ENCODE peak calls at places on chromosomes 7 and 10, in five cellular contexts. One of them, this sample, is unnamed.
A peak's percentile ranks its signal among the peaks of the same experiment; 100 is the strongest.

GRCh38 chr10:1634239-1634638 is 103.1 kb downstream of the ADARB2 start:
- DNase-seq in Calu3: no peak
- DNase-seq in cardiac fibroblast: no peak
- DNase-seq in endothelial cell of umbilical vein: no peak
- DNase-seq in bronchial epithelial cell: no peak
- DNase-seq in this sample: no peak

GRCh38 chr7:32215697-32216096 is 145.5 kb upstream of the PDE1C start:
- DNase-seq in bronchial epithelial cell: no peak
- DNase-seq in Calu3: no peak
- DNase-seq in endothelial cell of umbilical vein: no peak
- DNase-seq in cardiac fibroblast: no peak
- DNase-seq in this sample: no peak

GRCh38 chr10:19628767-19629443 is 187.3 kb upstream of the PLXDC2 start:
- DNase-seq in endothelial cell of umbilical vein: no peak
- DNase-seq in bronchial epithelial cell: no peak
- DNase-seq in Calu3: no peak
- DNase-seq in cardiac fibroblast: peak; percentile 12
- DNase-seq in this sample: no peak

GRCh38 chr7:93799750-93800357 is 90.7 kb downstream of the TFPI2 start:
- DNase-seq in endothelial cell of umbilical vein: peak; percentile 43
- DNase-seq in Calu3: no peak
- DNase-seq in bronchial epithelial cell: peak; percentile 42
- DNase-seq in cardiac fibroblast: peak; percentile 56
- DNase-seq in this sample: peak; percentile 34

GRCh38 chr7:24652551-24652950 is 79.3 kb downstream of the PALS2 start:
- DNase-seq in bronchial epithelial cell: no peak
- DNase-seq in endothelial cell of umbilical vein: no peak
- DNase-seq in cardiac fibroblast: no peak
- DNase-seq in Calu3: no peak
- DNase-seq in this sample: no peak

GRCh38 chr10:132497083-132497680 is 40.4 kb upstream of the INPP5A start:
- DNase-seq in Calu3: no peak
- DNase-seq in cardiac fibroblast: no peak
- DNase-seq in bronchial epithelial cell: no peak
- DNase-seq in endothelial cell of umbilical vein: no peak
- DNase-seq in this sample: no peak

GRCh38 chr7:112422842-112423496 is 27.3 kb upstream of the IFRD1 start:
- DNase-seq in cardiac fibroblast: peak; percentile 97
- DNase-seq in bronchial epithelial cell: peak; percentile 88
- DNase-seq in Calu3: peak; percentile 85
- DNase-seq in endothelial cell of umbilical vein: peak; percentile 94
- DNase-seq in this sample: peak; percentile 97

GRCh38 chr10:77070892-77071595 is 566.6 kb downstream of the KCNMA1 start:
- DNase-seq in cardiac fibroblast: no peak
- DNase-seq in bronchial epithelial cell: no peak
- DNase-seq in Calu3: no peak
- DNase-seq in endothelial cell of umbilical vein: no peak
- DNase-seq in this sample: no peak

GRCh38 chr7:24346129-24346528 is 62.1 kb downstream of the NPY start:
- DNase-seq in endothelial cell of umbilical vein: no peak
- DNase-seq in cardiac fibroblast: no peak
- DNase-seq in bronchial epithelial cell: no peak
- DNase-seq in Calu3: no peak
- DNase-seq in this sample: no peak

GRCh38 chr10:132437511-132437910 is 40.5 kb downstream of the PWWP2B start:
- DNase-seq in cardiac fibroblast: no peak
- DNase-seq in Calu3: no peak
- DNase-seq in endothelial cell of umbilical vein: no peak
- DNase-seq in bronchial epithelial cell: no peak
- DNase-seq in this sample: no peak

GRCh38 chr7:132518102-132518838 is 58.0 kb downstream of the PLXNA4 start:
- DNase-seq in Calu3: peak; percentile 17
- DNase-seq in bronchial epithelial cell: peak; percentile 5
- DNase-seq in cardiac fibroblast: no peak
- DNase-seq in endothelial cell of umbilical vein: peak; percentile 14
- DNase-seq in this sample: peak; percentile 28

GRCh38 chr10:79267449-79267848 is 79.8 kb upstream of the PPIF start:
- DNase-seq in cardiac fibroblast: no peak
- DNase-seq in Calu3: no peak
- DNase-seq in endothelial cell of umbilical vein: no peak
- DNase-seq in bronchial epithelial cell: no peak
- DNase-seq in this sample: no peak
- TF ChIP-seq CTCF in cardiac fibroblast: no peak
- TF ChIP-seq CTCF in Calu3: no peak
- TF ChIP-seq CTCF in endothelial cell of umbilical vein: no peak
- TF ChIP-seq CTCF in bronchial epithelial cell: peak; percentile 18
- TF ChIP-seq CTCF in this sample: no peak

DNA sequence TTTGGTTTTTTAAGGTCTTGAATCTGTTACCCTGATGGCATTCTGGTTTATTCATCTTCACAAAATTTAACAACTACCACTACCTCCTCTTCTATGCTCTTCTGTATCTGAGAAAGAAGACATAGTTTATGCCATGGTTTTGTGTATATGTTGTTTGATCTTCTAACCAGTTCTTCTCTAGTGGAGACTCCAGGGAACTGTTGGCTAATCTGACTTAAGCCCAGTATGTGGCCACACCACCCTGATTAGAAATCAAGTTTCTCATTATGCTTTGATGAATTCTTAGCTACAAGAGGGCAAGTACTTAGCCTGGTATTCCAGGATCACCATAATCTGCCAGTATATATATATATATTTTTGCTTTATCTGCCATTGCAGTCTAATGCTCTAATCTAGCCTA is 99.5 kb upstream of the MXI1 start:
- DNase-seq in cardiac fibroblast: no peak
- DNase-seq in bronchial epithelial cell: no peak
- DNase-seq in Calu3: no peak
- DNase-seq in endothelial cell of umbilical vein: no peak
- DNase-seq in this sample: no peak
- TF ChIP-seq CTCF in cardiac fibroblast: no peak
- TF ChIP-seq CTCF in bronchial epithelial cell: no peak
- TF ChIP-seq CTCF in Calu3: no peak
- TF ChIP-seq CTCF in endothelial cell of umbilical vein: no peak
- TF ChIP-seq CTCF in this sample: no peak

DNA sequence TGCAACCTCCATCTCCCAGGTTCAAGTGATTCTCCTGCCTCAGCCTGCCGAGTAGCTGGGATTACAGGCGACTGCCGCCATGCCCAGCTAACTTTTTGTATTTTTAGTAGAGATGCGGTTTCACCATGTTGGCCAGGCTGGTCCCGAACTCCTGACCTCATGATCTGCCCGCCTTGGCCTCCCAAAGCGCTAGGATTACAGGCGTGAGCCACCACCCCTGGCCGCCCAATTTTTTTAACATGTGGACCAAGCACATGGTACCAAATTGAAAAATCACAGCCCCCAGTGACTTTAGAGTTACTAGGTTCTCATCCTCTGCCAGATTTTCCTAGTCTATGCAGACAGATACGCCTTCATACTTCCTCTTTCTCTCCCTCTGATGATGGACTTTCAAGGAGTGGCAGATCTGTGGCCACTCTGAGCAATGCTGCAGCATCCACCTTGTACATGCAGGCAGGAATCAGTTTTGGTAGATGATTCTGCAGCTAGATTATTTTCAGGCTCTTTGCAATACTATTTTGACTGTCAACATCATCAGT is 34.0 kb upstream of the EZH2 start:
- DNase-seq in Calu3: no peak
- DNase-seq in cardiac fibroblast: no peak
- DNase-seq in endothelial cell of umbilical vein: no peak
- DNase-seq in bronchial epithelial cell: no peak
- DNase-seq in this sample: no peak
- TF ChIP-seq CTCF in Calu3: no peak
- TF ChIP-seq CTCF in cardiac fibroblast: no peak
- TF ChIP-seq CTCF in endothelial cell of umbilical vein: no peak
- TF ChIP-seq CTCF in bronchial epithelial cell: no peak
- TF ChIP-seq CTCF in this sample: no peak

DNA sequence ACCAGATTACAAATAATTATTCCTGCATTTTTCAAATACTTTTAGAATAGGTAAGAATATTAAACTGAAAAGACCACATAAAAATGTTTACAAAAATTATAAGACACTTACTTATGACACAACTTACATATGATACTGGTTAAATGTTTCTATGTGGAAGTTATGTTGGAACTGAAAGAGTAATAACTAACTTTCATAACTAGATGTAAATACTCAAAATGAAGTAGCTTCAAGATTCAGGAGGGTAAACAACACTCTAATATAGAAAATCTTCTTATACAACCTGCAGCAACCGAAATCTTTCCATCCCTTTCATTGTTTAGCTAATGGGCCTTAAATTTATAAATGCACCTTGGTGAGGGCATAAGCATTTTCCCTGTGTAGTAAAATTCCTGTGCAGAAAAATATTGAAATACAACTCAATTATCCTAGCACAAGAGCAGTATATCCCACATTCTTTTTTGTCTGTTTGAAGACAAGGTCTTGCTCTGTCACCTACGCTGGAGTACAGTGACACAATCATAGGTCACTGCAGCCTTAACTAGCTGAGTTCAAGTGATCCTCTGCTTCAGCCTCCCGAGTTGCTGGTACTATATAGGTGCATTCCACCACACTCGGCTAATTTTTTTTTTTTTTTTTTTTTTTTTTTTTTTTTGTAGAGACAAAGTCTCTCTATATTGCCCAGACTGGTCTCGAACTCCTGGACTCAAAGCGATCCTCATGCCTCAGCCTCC is 14.8 kb upstream of the RNF148 start:
- DNase-seq in Calu3: no peak
- DNase-seq in cardiac fibroblast: no peak
- DNase-seq in bronchial epithelial cell: no peak
- DNase-seq in endothelial cell of umbilical vein: no peak
- DNase-seq in this sample: no peak
- TF ChIP-seq CTCF in Calu3: no peak
- TF ChIP-seq CTCF in cardiac fibroblast: no peak
- TF ChIP-seq CTCF in bronchial epithelial cell: no peak
- TF ChIP-seq CTCF in endothelial cell of umbilical vein: no peak
- TF ChIP-seq CTCF in this sample: no peak

GRCh38 chr10:70053212-70053895 is 708 bp downstream of the MACROH2A2 start:
- DNase-seq in cardiac fibroblast: peak; percentile 5
- DNase-seq in endothelial cell of umbilical vein: no peak
- DNase-seq in Calu3: peak; percentile 50
- DNase-seq in bronchial epithelial cell: no peak
- DNase-seq in this sample: no peak

GRCh38 chr10:70055550-70055949 is 2.9 kb downstream of the MACROH2A2 start:
- DNase-seq in endothelial cell of umbilical vein: no peak
- DNase-seq in Calu3: no peak
- DNase-seq in cardiac fibroblast: no peak
- DNase-seq in bronchial epithelial cell: peak; percentile 64
- DNase-seq in this sample: no peak

GRCh38 chr10:70052462-70053211 is at the start of gene MACROH2A2:
- DNase-seq in Calu3: peak; percentile 73
- DNase-seq in cardiac fibroblast: peak; percentile 73
- DNase-seq in endothelial cell of umbilical vein: peak; percentile 12
- DNase-seq in bronchial epithelial cell: peak; percentile 54
- DNase-seq in this sample: peak; percentile 61

GRCh38 chr10:70054902-70055301 is 2.3 kb downstream of the MACROH2A2 start:
- DNase-seq in Calu3: no peak
- DNase-seq in bronchial epithelial cell: no peak
- DNase-seq in cardiac fibroblast: no peak
- DNase-seq in endothelial cell of umbilical vein: no peak
- DNase-seq in this sample: no peak

DNA sequence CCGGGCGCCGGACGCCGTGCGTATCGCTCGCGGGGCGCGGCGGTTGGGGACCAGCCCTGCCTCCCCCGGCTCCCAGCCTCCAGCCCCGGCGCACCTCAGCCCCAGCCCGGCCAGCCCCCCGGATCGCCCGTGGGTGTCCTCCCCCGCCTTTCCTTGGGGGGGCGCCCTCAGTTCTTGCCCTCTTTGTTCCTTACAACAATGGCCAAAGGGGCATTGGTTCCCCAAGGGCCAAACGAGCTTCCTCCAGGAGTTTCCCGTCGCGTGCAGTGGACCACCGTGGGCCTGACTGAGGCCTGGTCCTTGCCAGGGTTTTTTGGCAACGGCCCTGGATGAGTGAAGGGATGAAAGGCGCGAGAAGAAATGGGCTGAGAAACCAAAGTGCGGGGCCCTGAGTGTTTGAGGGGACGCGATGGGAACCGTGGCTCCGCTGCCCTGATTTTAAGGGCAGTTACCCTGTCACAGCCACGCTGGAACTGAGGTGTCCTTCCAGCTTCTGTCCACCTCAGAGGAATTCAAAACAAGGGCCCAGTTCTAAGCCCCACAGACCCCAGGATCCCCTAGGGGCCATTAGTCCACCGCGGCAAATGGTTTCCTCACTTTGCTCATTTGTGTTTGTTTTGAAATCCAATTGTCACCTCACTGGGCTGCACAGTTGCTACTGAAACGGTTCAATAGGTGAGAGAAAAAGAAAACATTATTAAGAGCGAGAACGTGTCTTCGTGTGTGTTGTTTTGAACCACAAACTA is 1.4 kb downstream of the MACROH2A2 start:
- DNase-seq in endothelial cell of umbilical vein: no peak
- DNase-seq in cardiac fibroblast: peak; percentile 16
- DNase-seq in bronchial epithelial cell: no peak
- DNase-seq in Calu3: peak; percentile 78
- DNase-seq in this sample: no peak
- TF ChIP-seq CTCF in endothelial cell of umbilical vein: peak; percentile 2
- TF ChIP-seq CTCF in cardiac fibroblast: no peak
- TF ChIP-seq CTCF in bronchial epithelial cell: peak; percentile 12
- TF ChIP-seq CTCF in Calu3: peak; percentile 28
- TF ChIP-seq CTCF in this sample: peak; percentile 33

DNA sequence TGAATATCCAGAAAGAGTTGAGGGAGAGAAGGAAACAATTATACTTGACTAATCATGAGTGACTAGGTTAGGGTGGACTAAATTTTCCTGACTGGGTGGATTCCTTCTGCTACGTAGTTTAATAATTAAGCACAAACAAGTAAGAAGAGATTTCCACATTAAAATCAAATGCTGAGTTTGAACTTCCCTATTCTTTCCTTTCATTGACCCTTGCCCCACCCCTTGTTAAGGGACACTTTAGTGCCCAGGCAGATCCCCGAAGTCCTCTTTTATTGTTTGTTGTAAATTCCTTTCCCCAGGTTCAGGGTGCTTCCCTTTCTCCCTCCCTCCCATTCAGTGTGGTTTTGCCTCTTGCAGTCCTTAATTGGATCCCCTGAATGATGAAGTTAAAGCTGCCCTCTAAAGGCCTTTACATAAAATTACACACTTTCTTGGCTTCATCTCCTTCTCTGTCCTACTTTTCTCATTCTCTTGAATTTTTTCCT is 8.8 kb upstream of the SPAM1 start:
- DNase-seq in cardiac fibroblast: peak; percentile 44
- DNase-seq in endothelial cell of umbilical vein: peak; percentile 28
- DNase-seq in Calu3: peak; percentile 14
- DNase-seq in bronchial epithelial cell: peak; percentile 51
- DNase-seq in this sample: peak; percentile 47
- TF ChIP-seq CTCF in cardiac fibroblast: peak; percentile 25
- TF ChIP-seq CTCF in endothelial cell of umbilical vein: peak; percentile 15
- TF ChIP-seq CTCF in Calu3: peak; percentile 37
- TF ChIP-seq CTCF in bronchial epithelial cell: peak; percentile 45
- TF ChIP-seq CTCF in this sample: peak; percentile 20

This sample was measured in MCF 10A.